ENCODE peak calls at places on chromosomes 3 and 15, in seven cellular contexts. One of them, this sample, is unnamed.

GRCh38 chr3:163890661-163891060 is 1187.6 kb downstream of the SI start:
- DNase-seq in T-helper 9 cell: no peak
- DNase-seq in brain microvascular endothelial cell: no peak
- DNase-seq in NCI-H774: no peak
- DNase-seq in H54: no peak
- DNase-seq in hypothalamus: no peak
- DNase-seq in AG09319: no peak
- DNase-seq in this sample: no peak

GRCh38 chr3:158105710-158106438 is at the start of gene SHOX2:
- DNase-seq in brain microvascular endothelial cell: no peak
- DNase-seq in H54: peak
- DNase-seq in AG09319: peak
- DNase-seq in T-helper 9 cell: no peak
- DNase-seq in hypothalamus: no peak
- DNase-seq in NCI-H774: peak
- DNase-seq in this sample: peak

GRCh38 chr3:111734652-111735051 is 124.4 kb upstream of the PHLDB2 start:
- DNase-seq in AG09319: no peak
- DNase-seq in NCI-H774: no peak
- DNase-seq in H54: no peak
- DNase-seq in brain microvascular endothelial cell: no peak
- DNase-seq in T-helper 9 cell: no peak
- DNase-seq in hypothalamus: no peak
- DNase-seq in this sample: no peak

GRCh38 chr15:50415752-50416404 is 8.3 kb upstream of the USP8 start:
- DNase-seq in hypothalamus: no peak
- DNase-seq in T-helper 9 cell: no peak
- DNase-seq in AG09319: no peak
- DNase-seq in H54: no peak
- DNase-seq in NCI-H774: peak
- DNase-seq in brain microvascular endothelial cell: peak
- DNase-seq in this sample: no peak

GRCh38 chr3:129046732-129047552 is 13.6 kb upstream of the GP9 start:
- DNase-seq in H54: no peak
- DNase-seq in T-helper 9 cell: no peak
- DNase-seq in NCI-H774: no peak
- DNase-seq in AG09319: no peak
- DNase-seq in hypothalamus: no peak
- DNase-seq in brain microvascular endothelial cell: no peak
- DNase-seq in this sample: no peak

GRCh38 chr15:37995461-37996347 is 61.3 kb downstream of the TMCO5A start:
- DNase-seq in AG09319: peak
- DNase-seq in H54: no peak
- DNase-seq in brain microvascular endothelial cell: peak
- DNase-seq in hypothalamus: no peak
- DNase-seq in T-helper 9 cell: no peak
- DNase-seq in NCI-H774: peak
- DNase-seq in this sample: no peak

GRCh38 chr3:188185717-188186236 is 31.8 kb downstream of the LPP start:
- DNase-seq in H54: no peak
- DNase-seq in hypothalamus: no peak
- DNase-seq in brain microvascular endothelial cell: no peak
- DNase-seq in T-helper 9 cell: no peak
- DNase-seq in AG09319: no peak
- DNase-seq in NCI-H774: peak
- DNase-seq in this sample: peak

GRCh38 chr15:62051166-62051565 is 9.1 kb downstream of the VPS13C start:
- DNase-seq in NCI-H774: no peak
- DNase-seq in hypothalamus: no peak
- DNase-seq in brain microvascular endothelial cell: no peak
- DNase-seq in AG09319: no peak
- DNase-seq in T-helper 9 cell: no peak
- DNase-seq in H54: no peak
- DNase-seq in this sample: no peak

GRCh38 chr3:115062412-115062956 is 84.6 kb downstream of the ZBTB20 start:
- DNase-seq in NCI-H774: no peak
- DNase-seq in AG09319: peak
- DNase-seq in H54: no peak
- DNase-seq in hypothalamus: no peak
- DNase-seq in T-helper 9 cell: no peak
- DNase-seq in brain microvascular endothelial cell: no peak
- DNase-seq in this sample: no peak

GRCh38 chr3:124313621-124314020 is 321.7 kb upstream of the ROPN1 start:
- DNase-seq in T-helper 9 cell: no peak
- DNase-seq in AG09319: no peak
- DNase-seq in H54: no peak
- DNase-seq in brain microvascular endothelial cell: no peak
- DNase-seq in NCI-H774: no peak
- DNase-seq in hypothalamus: no peak
- DNase-seq in this sample: no peak

GRCh38 chr15:68431792-68432401 is at the start of gene ITGA11:
- DNase-seq in brain microvascular endothelial cell: peak
- DNase-seq in AG09319: no peak
- DNase-seq in T-helper 9 cell: no peak
- DNase-seq in NCI-H774: peak
- DNase-seq in hypothalamus: no peak
- DNase-seq in H54: no peak
- DNase-seq in this sample: peak

GRCh38 chr3:65402597-65402996 is 636.1 kb downstream of the MAGI1 start:
- DNase-seq in brain microvascular endothelial cell: peak
- DNase-seq in hypothalamus: peak
- DNase-seq in NCI-H774: no peak
- DNase-seq in AG09319: peak
- DNase-seq in H54: peak
- DNase-seq in T-helper 9 cell: no peak
- DNase-seq in this sample: peak

GRCh38 chr3:169661567-169662214 is 1.8 kb downstream of the MECOM start:
- DNase-seq in hypothalamus: no peak
- DNase-seq in T-helper 9 cell: no peak
- DNase-seq in AG09319: no peak
- DNase-seq in NCI-H774: peak
- DNase-seq in H54: peak
- DNase-seq in brain microvascular endothelial cell: peak
- DNase-seq in this sample: peak

GRCh38 chr3:132256984-132257383 is 60.2 kb upstream of the ACP3 start:
- DNase-seq in hypothalamus: peak
- DNase-seq in AG09319: peak
- DNase-seq in H54: no peak
- DNase-seq in T-helper 9 cell: no peak
- DNase-seq in NCI-H774: peak
- DNase-seq in brain microvascular endothelial cell: peak
- DNase-seq in this sample: peak

GRCh38 chr3:141011511-141012262 is 39.5 kb upstream of the SPSB4 start:
- DNase-seq in T-helper 9 cell: peak
- DNase-seq in NCI-H774: peak
- DNase-seq in AG09319: peak
- DNase-seq in H54: peak
- DNase-seq in hypothalamus: peak
- DNase-seq in brain microvascular endothelial cell: peak
- DNase-seq in this sample: peak

GRCh38 chr3:156456771-156457224 is 98.1 kb downstream of the SSR3 start:
- DNase-seq in T-helper 9 cell: no peak
- DNase-seq in H54: no peak
- DNase-seq in AG09319: no peak
- DNase-seq in brain microvascular endothelial cell: peak
- DNase-seq in hypothalamus: no peak
- DNase-seq in NCI-H774: no peak
- DNase-seq in this sample: peak

GRCh38 chr15:45143056-45143455 is 13.3 kb downstream of the DUOX1 start:
- DNase-seq in H54: no peak
- DNase-seq in NCI-H774: no peak
- DNase-seq in T-helper 9 cell: no peak
- DNase-seq in AG09319: no peak
- DNase-seq in brain microvascular endothelial cell: no peak
- DNase-seq in hypothalamus: no peak
- DNase-seq in this sample: no peak

GRCh38 chr15:60957111-60957510 is 272.0 kb downstream of the RORA start:
- DNase-seq in T-helper 9 cell: no peak
- DNase-seq in brain microvascular endothelial cell: no peak
- DNase-seq in H54: no peak
- DNase-seq in AG09319: no peak
- DNase-seq in NCI-H774: peak
- DNase-seq in hypothalamus: no peak
- DNase-seq in this sample: no peak

GRCh38 chr3:122680381-122681293 is at the start of gene PARP14:
- DNase-seq in T-helper 9 cell: peak
- DNase-seq in AG09319: peak
- DNase-seq in NCI-H774: peak
- DNase-seq in brain microvascular endothelial cell: peak
- DNase-seq in H54: peak
- DNase-seq in hypothalamus: peak
- DNase-seq in this sample: peak

GRCh38 chr3:191363221-191363620 is 32.9 kb upstream of the UTS2B start:
- DNase-seq in hypothalamus: no peak
- DNase-seq in brain microvascular endothelial cell: no peak
- DNase-seq in NCI-H774: no peak
- DNase-seq in AG09319: no peak
- DNase-seq in T-helper 9 cell: no peak
- DNase-seq in H54: no peak
- DNase-seq in this sample: no peak

GRCh38 chr15:48580736-48581135 is 64.8 kb downstream of the FBN1 start:
- DNase-seq in T-helper 9 cell: no peak
- DNase-seq in NCI-H774: no peak
- DNase-seq in hypothalamus: no peak
- DNase-seq in AG09319: no peak
- DNase-seq in brain microvascular endothelial cell: no peak
- DNase-seq in H54: no peak
- DNase-seq in this sample: no peak

GRCh38 chr3:29937185-29937584 is 656.3 kb downstream of the RBMS3 start:
- DNase-seq in NCI-H774: no peak
- DNase-seq in hypothalamus: no peak
- DNase-seq in T-helper 9 cell: no peak
- DNase-seq in AG09319: no peak
- DNase-seq in brain microvascular endothelial cell: peak
- DNase-seq in H54: no peak
- DNase-seq in this sample: no peak

GRCh38 chr15:88166330-88166993 is 90.1 kb downstream of the NTRK3 start:
- DNase-seq in H54: peak
- DNase-seq in NCI-H774: peak
- DNase-seq in brain microvascular endothelial cell: no peak
- DNase-seq in T-helper 9 cell: no peak
- DNase-seq in hypothalamus: no peak
- DNase-seq in AG09319: no peak
- DNase-seq in this sample: no peak

GRCh38 chr3:171712168-171712938 is 97.9 kb downstream of the PLD1 start:
- DNase-seq in T-helper 9 cell: no peak
- DNase-seq in NCI-H774: no peak
- DNase-seq in brain microvascular endothelial cell: peak
- DNase-seq in H54: no peak
- DNase-seq in AG09319: no peak
- DNase-seq in hypothalamus: no peak
- DNase-seq in this sample: no peak

GRCh38 chr3:57512174-57512573 is 32.0 kb downstream of the DNAH12 start:
- DNase-seq in hypothalamus: no peak
- DNase-seq in brain microvascular endothelial cell: no peak
- DNase-seq in NCI-H774: no peak
- DNase-seq in T-helper 9 cell: no peak
- DNase-seq in AG09319: no peak
- DNase-seq in H54: no peak
- DNase-seq in this sample: no peak

GRCh38 chr15:63079938-63080626 is 37.5 kb downstream of the TPM1 start:
- DNase-seq in NCI-H774: no peak
- DNase-seq in AG09319: no peak
- DNase-seq in H54: peak
- DNase-seq in brain microvascular endothelial cell: peak
- DNase-seq in hypothalamus: no peak
- DNase-seq in T-helper 9 cell: no peak
- DNase-seq in this sample: no peak